ENCODE peak calls at places on chromosomes 16 and 17, in ten cellular contexts. H is H54; T is naive thymus-derived CD8-positive, alpha-beta T cell; E is endothelial cell; P is WTC11; Z is HAP-1; K is AG08395; D is iPS-NIHi11; L is lower leg skin; C is T47D. I is an unnamed sample.
A peak's percentile ranks its signal among the peaks of the same experiment; 100 is the strongest.

GRCh38 chr17:77834170-77835115 is 124.1 kb upstream of the TNRC6C start:
- DNase-seq in Z (peak; percentile 43), K (peak; percentile 97), H (peak; percentile 98), L (peak; percentile 47), E (no peak), D (peak; percentile 85), P (no peak), C (no peak), T (no peak), I (no peak)

GRCh38 chr17:19021622-19022083 is 17.1 kb upstream of the FAM83G start:
- DNase-seq in T (no peak), L (no peak), Z (peak; percentile 66), C (peak; percentile 57), E (peak; percentile 54), P (peak; percentile 75), K (no peak), D (no peak), H (no peak), I (no peak)

GRCh38 chr17:18025596-18026407 is 13.2 kb downstream of the ATPAF2 start:
- DNase-seq in L (no peak), Z (no peak), H (peak; percentile 89), P (no peak), T (no peak), K (peak; percentile 80), E (no peak), C (no peak), D (no peak), I (no peak)

GRCh38 chr16:14509055-14509454 is 121.0 kb downstream of the PARN start:
- DNase-seq in P (no peak), T (no peak), C (no peak), H (no peak), L (no peak), D (no peak), Z (no peak), E (no peak), K (no peak), I (no peak)

GRCh38 chr17:77445030-77445907 is 304.5 kb downstream of the SEC14L1 start:
- DNase-seq in H (no peak), T (peak; percentile 85), K (peak; percentile 81), C (no peak), D (no peak), P (no peak), L (no peak), E (no peak), Z (no peak), I (no peak)

GRCh38 chr17:73819440-73820395 is 175.5 kb upstream of the SDK2 start:
- DNase-seq in L (no peak), H (no peak), K (no peak), D (no peak), P (no peak), C (no peak), T (no peak), Z (no peak), E (no peak), I (no peak)

GRCh38 chr17:76926237-76926866 is 58.1 kb downstream of the MGAT5B start:
- DNase-seq in K (no peak), P (no peak), E (no peak), Z (no peak), H (no peak), T (no peak), C (no peak), L (no peak), D (no peak), I (no peak)

GRCh38 chr16:50574852-50575251 is 26.7 kb downstream of the NKD1 start:
- DNase-seq in D (no peak), P (no peak), Z (no peak), H (no peak), K (no peak), C (no peak), L (no peak), T (no peak), E (no peak), I (no peak)

GRCh38 chr16:11801481-11802021 is 4.5 kb upstream of the ZC3H7A start:
- DNase-seq in K (peak; percentile 27), H (peak; percentile 49), Z (no peak), C (no peak), D (no peak), T (no peak), E (no peak), P (no peak), L (no peak), I (no peak)

GRCh38 chr17:65020284-65020683 is 36.3 kb downstream of the GNA13 start:
- DNase-seq in D (no peak), H (no peak), E (no peak), C (no peak), T (no peak), Z (no peak), K (peak; percentile 69), P (no peak), L (no peak), I (no peak)

GRCh38 chr16:2317231-2318020 is 23.1 kb downstream of the ABCA3 start:
- DNase-seq in K (no peak), L (no peak), T (no peak), D (no peak), Z (no peak), C (no peak), H (no peak), P (no peak), E (no peak), I (no peak)

GRCh38 chr16:53816211-53816610 is 112.3 kb downstream of the FTO start:
- DNase-seq in C (no peak), H (no peak), E (no peak), T (no peak), L (no peak), K (peak; percentile 31), P (no peak), Z (no peak), D (no peak), I (no peak)

GRCh38 chr17:74512041-74512440 is 19.2 kb downstream of the CD300LB start:
- DNase-seq in K (peak; percentile 76), C (no peak), L (no peak), P (no peak), D (no peak), T (no peak), Z (no peak), E (no peak), H (no peak), I (no peak)

GRCh38 chr16:13426279-13426678 is 493.7 kb upstream of the ERCC4 start:
- DNase-seq in D (peak; percentile 38), L (no peak), C (no peak), T (no peak), E (no peak), H (no peak), Z (no peak), P (peak; percentile 39), K (no peak), I (no peak)

GRCh38 chr17:35406568-35406967 is 25.7 kb downstream of the SLFN12 start:
- DNase-seq in T (no peak), H (no peak), C (no peak), K (no peak), D (no peak), L (no peak), E (no peak), P (no peak), Z (no peak), I (no peak)

GRCh38 chr17:1300580-1300905 is 21.1 kb downstream of the TRARG1 start:
- DNase-seq in L (no peak), H (no peak), P (no peak), T (no peak), D (no peak), E (no peak), Z (no peak), K (no peak), C (no peak), I (no peak)

GRCh38 chr17:45824475-45824874 is 20.2 kb upstream of the SPPL2C start:
- DNase-seq in E (no peak), K (no peak), T (no peak), H (no peak), Z (no peak), D (peak; percentile 62), C (no peak), L (no peak), P (peak; percentile 34), I (no peak)

GRCh38 chr17:27453466-27453865 is 2.8 kb upstream of the KSR1 start:
- DNase-seq in T (no peak), P (no peak), H (no peak), D (no peak), E (no peak), C (no peak), K (no peak), Z (no peak), L (no peak), I (no peak)

GRCh38 chr17:63151981-63152523 is 186.0 kb downstream of the TANC2 start:
- DNase-seq in P (no peak), E (no peak), C (no peak), T (no peak), K (no peak), Z (peak; percentile 48), H (no peak), L (no peak), D (no peak), I (no peak)